ENCODE peak calls at places on chromosomes 6 and 20, in eight cellular contexts. P, Q, C, V, N, J, D and T are unnamed samples.

GRCh38 chr6:43927525-43928210 is 157.7 kb downstream of the VEGFA start:
- DNase-seq in P (no peak), N (no peak), V (no peak), J (peak), D (no peak), C (no peak), Q (no peak), T (no peak)

GRCh38 chr6:136226027-136226673 is 24.0 kb downstream of the MTFR2 start:
- DNase-seq in N (no peak), J (peak), P (peak), V (no peak), C (peak), D (peak), Q (peak), T (peak)

GRCh38 chr20:59120919-59121318 is 42.7 kb upstream of the ZNF831 start:
- DNase-seq in J (no peak), V (no peak), P (no peak), N (no peak), Q (no peak), C (no peak), D (no peak), T (no peak)

GRCh38 chr6:105077592-105078463 is 102.0 kb downstream of the POPDC3 start:
- DNase-seq in D (no peak), V (no peak), P (peak), Q (peak), N (no peak), J (no peak), C (no peak), T (peak)

GRCh38 chr6:113995632-113996031 is 24.7 kb upstream of the HDAC2 start:
- DNase-seq in J (peak), P (peak), V (peak), C (peak), N (no peak), D (peak), Q (peak), T (peak)

GRCh38 chr6:122833229-122833556 is 44.1 kb downstream of the SMPDL3A start:
- DNase-seq in C (no peak), D (no peak), J (no peak), Q (no peak), V (no peak), N (no peak), P (no peak), T (peak)

GRCh38 chr6:137866200-137866913 is 702 bp upstream of the TNFAIP3 start:
- DNase-seq in Q (no peak), P (no peak), N (peak), C (no peak), V (peak), J (peak), D (peak), T (no peak)

GRCh38 chr20:4272225-4272624 is 256.9 kb upstream of the RNF24 start:
- DNase-seq in J (no peak), C (no peak), P (no peak), N (no peak), Q (no peak), D (no peak), V (no peak), T (peak)

GRCh38 chr6:47161176-47161687 is 119.1 kb upstream of the ADGRF1 start:
- DNase-seq in Q (no peak), J (no peak), C (no peak), V (no peak), P (peak), D (no peak), N (no peak), T (peak)

GRCh38 chr20:52852695-52853094 is 119.5 kb upstream of the TSHZ2 start:
- DNase-seq in J (no peak), N (no peak), C (no peak), Q (no peak), D (no peak), P (no peak), V (no peak), T (no peak)

GRCh38 chr20:52845044-52845443 is 127.1 kb upstream of the TSHZ2 start:
- DNase-seq in N (no peak), P (no peak), Q (no peak), D (no peak), C (no peak), J (no peak), V (no peak), T (no peak)

GRCh38 chr20:52847029-52847660 is 125.0 kb upstream of the TSHZ2 start:
- DNase-seq in N (no peak), D (no peak), J (no peak), V (no peak), P (peak), C (no peak), Q (no peak), T (no peak)

GRCh38 chr20:52847739-52848359 is 124.3 kb upstream of the TSHZ2 start:
- DNase-seq in D (no peak), V (no peak), P (peak), Q (no peak), C (no peak), J (no peak), N (no peak), T (no peak)
- TF ChIP-seq CTCF in D (no peak), V (no peak), P (no peak), Q (no peak), C (no peak), J (no peak), N (no peak), T (no peak)

GRCh38 chr6:111628117-111628866 is 22.6 kb upstream of the TRAF3IP2 start:
- DNase-seq in P (peak), D (no peak), J (no peak), Q (no peak), C (no peak), N (no peak), V (no peak), T (no peak)
- H3K4me3 ChIP-seq in P (no peak), D (no peak), J (no peak), Q (no peak), C (no peak), N (no peak), V (peak), T (no peak)

DNA sequence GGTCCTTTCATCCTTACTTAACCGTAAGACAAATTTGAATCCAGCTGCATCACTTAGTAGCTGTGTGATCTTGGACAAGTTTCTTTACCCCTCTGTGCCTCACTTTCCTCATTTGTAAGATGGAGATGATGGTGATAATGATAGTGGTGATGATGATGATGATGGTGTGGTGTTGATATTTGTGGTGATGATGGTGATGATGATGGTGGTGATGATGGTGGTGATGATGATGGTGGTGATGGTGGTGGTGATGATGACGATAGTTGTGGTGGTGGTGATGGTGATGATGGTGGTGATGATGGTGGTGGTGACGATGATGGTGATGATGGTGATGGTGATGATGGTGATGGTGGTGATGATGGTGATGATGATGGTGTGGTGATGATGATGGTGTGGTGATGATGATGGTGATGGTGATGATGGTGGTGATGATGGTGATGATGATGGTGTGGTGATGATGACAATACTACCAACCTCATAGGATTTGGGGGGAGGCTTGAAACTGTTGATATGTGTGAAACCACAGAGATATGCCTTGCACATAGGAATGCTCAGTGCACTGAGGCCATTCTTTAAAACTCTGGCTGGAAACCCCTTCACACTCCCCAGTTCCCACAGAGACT is 233.2 kb downstream of the LY86 start:
- DNase-seq in D (no peak), N (no peak), Q (no peak), V (no peak), J (no peak), C (no peak), P (no peak), T (no peak)
- TF ChIP-seq CTCF in D (no peak), N (no peak), Q (no peak), V (no peak), J (no peak), C (no peak), P (no peak), T (no peak)

DNA sequence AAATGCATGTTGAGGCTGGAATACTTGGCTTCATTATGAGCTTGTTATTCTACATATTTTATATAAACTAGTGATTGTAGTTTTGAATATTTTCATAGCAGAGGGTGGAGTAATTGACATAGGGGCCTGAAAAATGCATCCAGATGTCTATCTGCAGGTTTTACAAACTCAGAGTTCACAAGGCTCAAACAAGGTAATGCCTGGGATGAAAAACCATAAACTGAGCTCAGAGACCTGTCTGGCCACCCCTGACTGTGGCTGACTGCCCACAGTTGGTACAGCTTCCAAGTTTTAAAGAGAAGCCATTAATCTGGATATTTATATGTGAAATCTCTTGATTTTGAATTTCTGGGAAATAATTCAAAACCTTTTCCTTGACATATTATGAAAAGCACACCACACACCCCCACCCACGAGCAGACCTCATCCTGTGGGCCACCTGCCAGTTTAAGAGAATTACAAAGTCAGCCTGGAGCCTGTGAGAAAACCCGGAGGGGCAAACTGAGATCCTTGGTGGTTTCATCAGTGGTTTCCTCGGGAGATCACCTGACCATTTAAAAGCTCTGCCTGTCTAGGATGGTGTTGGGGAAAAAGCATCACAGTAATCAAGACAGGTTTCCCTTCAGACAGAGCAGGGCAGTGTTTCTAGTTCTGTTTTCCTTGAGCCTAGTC is 230.2 kb downstream of the SAMD5 start:
- DNase-seq in J (no peak), V (no peak), D (no peak), N (no peak), P (peak), Q (no peak), C (no peak), T (peak)
- H3K4me3 ChIP-seq in J (no peak), V (no peak), D (no peak), N (no peak), P (no peak), Q (no peak), C (no peak), T (no peak)

GRCh38 chr6:154370545-154370944 is 13.9 kb upstream of the IPCEF1 start:
- DNase-seq in V (no peak), Q (no peak), P (peak), D (no peak), J (no peak), C (no peak), N (no peak), T (peak)

GRCh38 chr6:154373971-154374370 is 17.4 kb upstream of the IPCEF1 start:
- DNase-seq in N (no peak), Q (no peak), C (no peak), P (no peak), J (no peak), D (no peak), V (no peak), T (no peak)

GRCh38 chr6:154367333-154367732 is 10.7 kb upstream of the IPCEF1 start:
- DNase-seq in C (no peak), J (no peak), V (no peak), Q (no peak), D (no peak), P (no peak), N (no peak), T (no peak)

GRCh38 chr6:154371337-154371736 is 14.7 kb upstream of the IPCEF1 start:
- DNase-seq in V (no peak), C (no peak), N (no peak), D (no peak), P (no peak), Q (no peak), J (no peak), T (no peak)

DNA sequence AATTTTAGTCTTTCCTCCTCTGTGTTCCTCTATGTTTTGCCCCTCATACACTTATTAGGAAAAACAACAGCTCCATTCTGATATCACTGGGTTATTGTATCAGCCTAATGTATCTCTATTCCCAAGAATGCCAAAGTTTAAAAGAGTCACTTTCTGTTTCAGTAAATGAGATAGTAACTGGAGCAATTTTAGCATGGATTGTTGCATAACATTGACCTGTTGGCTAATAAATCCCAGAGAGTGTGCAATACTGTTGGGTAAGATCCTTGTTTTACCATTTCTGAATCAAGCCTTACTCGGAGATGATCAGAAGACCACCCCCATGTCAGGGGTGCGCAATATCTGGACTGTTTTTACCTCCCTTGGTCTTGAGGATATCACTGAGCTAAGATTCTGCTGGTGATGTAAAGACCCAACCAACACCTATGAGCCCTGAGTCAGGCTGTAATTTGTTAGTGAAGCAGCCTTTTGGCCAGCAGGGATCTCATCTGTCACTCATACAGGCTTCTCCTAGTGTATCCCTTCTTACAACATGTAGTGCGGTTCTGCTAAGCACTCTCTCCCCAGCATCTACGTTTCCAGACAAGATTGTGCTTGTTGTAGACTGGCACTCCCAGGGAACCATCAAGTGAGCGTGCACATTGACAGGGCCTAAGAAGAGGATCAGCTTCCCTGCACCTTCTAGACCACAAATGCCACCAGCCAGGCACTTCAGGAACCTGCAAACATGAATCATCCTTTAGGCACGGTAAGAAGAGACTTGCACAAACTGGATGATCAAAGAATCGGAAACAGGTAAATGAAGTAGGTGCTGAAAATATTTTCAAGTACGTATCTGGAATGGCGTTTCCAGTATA is 11.5 kb upstream of the IPCEF1 start:
- DNase-seq in C (no peak), Q (no peak), D (no peak), J (no peak), P (no peak), N (no peak), V (no peak), T (no peak)
- TF ChIP-seq CTCF in C (no peak), Q (no peak), D (no peak), J (no peak), P (no peak), N (no peak), V (no peak), T (no peak)

GRCh38 chr20:25052255-25053206 is 5.4 kb downstream of the ACSS1 start:
- DNase-seq in Q (no peak), D (no peak), J (no peak), C (no peak), V (peak), N (peak), P (peak), T (no peak)

GRCh38 chr20:25054995-25055629 is 2.8 kb downstream of the ACSS1 start:
- DNase-seq in P (no peak), D (peak), V (no peak), Q (no peak), J (no peak), N (no peak), C (no peak), T (no peak)

GRCh38 chr20:25051386-25052155 is 6.4 kb downstream of the ACSS1 start:
- DNase-seq in C (no peak), V (no peak), N (peak), J (no peak), P (no peak), Q (no peak), D (no peak), T (no peak)

GRCh38 chr20:25054133-25054820 is 3.7 kb downstream of the ACSS1 start:
- DNase-seq in J (no peak), Q (no peak), P (no peak), C (no peak), N (no peak), D (peak), V (no peak), T (no peak)

DNA sequence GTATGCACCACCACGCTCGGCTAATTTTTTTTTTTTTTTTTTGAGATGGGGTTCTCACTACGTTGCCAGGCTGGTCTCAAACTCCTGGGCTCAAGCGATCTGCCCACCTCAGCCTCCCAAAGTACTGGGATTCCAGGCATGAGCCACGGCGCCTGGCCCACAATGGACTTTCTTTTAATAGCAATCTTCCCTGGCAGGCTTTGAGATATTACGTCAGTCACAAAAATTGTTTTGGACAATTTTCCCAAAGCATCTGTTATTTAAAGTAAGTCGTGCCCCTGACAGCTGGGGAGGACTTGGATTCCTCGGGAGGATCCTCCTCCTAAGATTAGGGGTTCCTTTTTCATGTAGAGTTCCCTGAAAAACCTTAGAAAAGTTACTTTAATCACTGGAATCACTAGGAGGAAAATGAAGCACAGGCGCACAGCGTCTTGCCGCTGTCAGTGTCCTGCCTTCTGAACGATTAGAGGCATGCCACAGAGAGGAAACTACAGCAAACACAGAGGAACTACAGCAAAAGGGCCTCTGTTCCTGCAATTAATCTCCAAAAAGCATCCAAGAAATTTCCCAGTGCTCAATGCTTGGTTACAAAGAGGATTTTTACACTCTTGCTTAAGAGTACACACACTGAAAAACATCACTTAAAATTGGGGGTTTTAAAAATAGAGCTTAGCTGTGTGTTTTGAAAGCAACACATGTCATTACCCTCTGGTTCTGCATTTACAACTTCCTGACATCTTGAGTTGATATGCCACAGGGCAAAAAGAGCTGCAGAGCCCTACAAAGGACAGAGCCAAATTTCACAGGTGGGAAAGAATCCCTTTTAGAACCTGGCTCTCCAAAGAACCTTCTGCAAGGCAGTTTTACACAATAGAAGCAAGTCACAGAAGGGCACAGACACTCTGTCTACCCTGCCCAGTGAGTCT is 4.5 kb downstream of the ACSS1 start:
- DNase-seq in V (no peak), J (no peak), D (peak), Q (no peak), P (peak), C (no peak), N (peak), T (peak)
- H3K4me3 ChIP-seq in V (peak), J (peak), D (peak), Q (no peak), P (no peak), C (no peak), N (peak), T (no peak)

GRCh38 chr6:100261486-100261885 is 203.2 kb downstream of the SIM1 start:
- DNase-seq in J (no peak), N (no peak), C (no peak), D (no peak), P (no peak), V (no peak), Q (no peak), T (no peak)
- TF ChIP-seq CTCF in J (no peak), N (no peak), C (no peak), D (no peak), P (no peak), V (no peak), Q (no peak), T (no peak)

GRCh38 chr6:31495580-31495979 is 2.4 kb upstream of the MICB start:
- DNase-seq in N (no peak), D (no peak), Q (no peak), C (no peak), V (no peak), P (peak), J (no peak), T (peak)
- H3K4me3 ChIP-seq in N (no peak), D (peak), Q (peak), C (no peak), V (peak), P (peak), J (peak), T (no peak)